ENCODE peak calls at places on chromosomes 16 and 17, in four cellular contexts. Y, F, L and M are unnamed samples.

GRCh38 chr16:83098536-83098935 is 471.8 kb downstream of the CDH13 start:
- DNase-seq in Y (no peak), F (no peak), L (no peak), M (no peak)

GRCh38 chr17:40099627-40100418 is 566 bp downstream of the NR1D1 start:
- DNase-seq in Y (no peak), F (no peak), L (no peak), M (no peak)

GRCh38 chr17:59513934-59514841 is 51.2 kb upstream of the DHX40 start:
- DNase-seq in Y (peak), F (peak), L (peak), M (no peak)

GRCh38 chr17:59427996-59428395 is 96.5 kb downstream of the YPEL2 start:
- DNase-seq in Y (no peak), F (no peak), L (no peak), M (no peak)

GRCh38 chr16:70465999-70466811 is 11.8 kb downstream of the FCSK start:
- DNase-seq in Y (no peak), F (no peak), L (no peak), M (no peak)

GRCh38 chr16:3099732-3100499 is 822 bp upstream of the ZSCAN10 start:
- DNase-seq in Y (peak), F (peak), L (peak), M (peak)

GRCh38 chr16:48383877-48384304 is 1.3 kb downstream of the SIAH1 start:
- DNase-seq in Y (peak), F (peak), L (no peak), M (no peak)

GRCh38 chr17:57531648-57532486 is 213.2 kb downstream of the CCDC182 start:
- DNase-seq in Y (no peak), F (no peak), L (no peak), M (no peak)

GRCh38 chr17:1031711-1032110 is 34.8 kb downstream of the TIMM22 start:
- DNase-seq in Y (no peak), F (no peak), L (no peak), M (no peak)

GRCh38 chr17:8884336-8884990 is 17.0 kb upstream of the PIK3R6 start:
- DNase-seq in Y (no peak), F (no peak), L (no peak), M (no peak)

GRCh38 chr16:1183235-1183907 is 30.5 kb downstream of the CACNA1H start:
- DNase-seq in Y (no peak), F (peak), L (peak), M (no peak)

GRCh38 chr17:2899911-2900310 is 103.7 kb downstream of the RAP1GAP2 start:
- DNase-seq in Y (peak), F (no peak), L (no peak), M (no peak)

GRCh38 chr17:16328997-16329396 is 24.3 kb downstream of the CENPV start:
- DNase-seq in Y (no peak), F (no peak), L (no peak), M (no peak)

GRCh38 chr17:42780816-42781638 is 617 bp downstream of the WNK4 start:
- DNase-seq in Y (no peak), F (no peak), L (no peak), M (no peak)

GRCh38 chr16:78816499-78817441 is 717.3 kb downstream of the WWOX start:
- DNase-seq in Y (no peak), F (peak), L (no peak), M (no peak)

GRCh38 chr16:53829186-53829747 is 125.3 kb downstream of the FTO start:
- DNase-seq in Y (no peak), F (peak), L (no peak), M (no peak)

GRCh38 chr17:78893684-78894083 is 9.3 kb downstream of the CEP295NL start:
- DNase-seq in Y (no peak), F (no peak), L (no peak), M (no peak)

GRCh38 chr17:75273968-75274708 is 3.1 kb upstream of the MIF4GD start:
- DNase-seq in Y (no peak), F (no peak), L (no peak), M (no peak)

GRCh38 chr16:88747588-88748301 is 37.3 kb downstream of the PIEZO1 start:
- DNase-seq in Y (no peak), F (peak), L (no peak), M (no peak)

GRCh38 chr17:43014020-43014615 is 7.5 kb downstream of the IFI35 start:
- DNase-seq in Y (no peak), F (no peak), L (no peak), M (no peak)

GRCh38 chr16:31451681-31452351 is 7.5 kb upstream of the ARMC5 start:
- DNase-seq in Y (peak), F (peak), L (peak), M (no peak)

GRCh38 chr17:66221343-66221742 is 7.9 kb downstream of the APOH start:
- DNase-seq in Y (no peak), F (no peak), L (no peak), M (no peak)